ENCODE peak calls at places on chromosomes 16 and 17, in nine cellular contexts. One of them, this sample, is unnamed.

GRCh38 chr16:20308801-20309590 is 18.3 kb downstream of the GP2 start:
- DNase-seq in HepG2: no peak
- DNase-seq in left ventricle myocardium inferior: no peak
- DNase-seq in lung: no peak
- DNase-seq in GM23248: no peak
- DNase-seq in dorsolateral prefrontal cortex: no peak
- DNase-seq in effector memory CD4-positive, alpha-beta T cell: no peak
- DNase-seq in neural progenitor cell: no peak
- DNase-seq in heart right ventricle: no peak
- DNase-seq in this sample: no peak

GRCh38 chr16:72464597-72465368 is 292.8 kb upstream of the PMFBP1 start:
- DNase-seq in lung: no peak
- DNase-seq in dorsolateral prefrontal cortex: no peak
- DNase-seq in heart right ventricle: no peak
- DNase-seq in left ventricle myocardium inferior: no peak
- DNase-seq in neural progenitor cell: no peak
- DNase-seq in GM23248: no peak
- DNase-seq in HepG2: no peak
- DNase-seq in effector memory CD4-positive, alpha-beta T cell: no peak
- DNase-seq in this sample: no peak

GRCh38 chr17:68733241-68734176 is 132.3 kb upstream of the FAM20A start:
- DNase-seq in left ventricle myocardium inferior: no peak
- DNase-seq in GM23248: peak; percentile 60
- DNase-seq in HepG2: peak; percentile 83
- DNase-seq in dorsolateral prefrontal cortex: no peak
- DNase-seq in neural progenitor cell: peak; percentile 35
- DNase-seq in lung: no peak
- DNase-seq in heart right ventricle: no peak
- DNase-seq in effector memory CD4-positive, alpha-beta T cell: no peak
- DNase-seq in this sample: peak; percentile 54

GRCh38 chr16:89175280-89176146 is 4.0 kb downstream of the CDH15 start:
- DNase-seq in lung: no peak
- DNase-seq in neural progenitor cell: no peak
- DNase-seq in GM23248: no peak
- DNase-seq in effector memory CD4-positive, alpha-beta T cell: no peak
- DNase-seq in left ventricle myocardium inferior: no peak
- DNase-seq in HepG2: no peak
- DNase-seq in heart right ventricle: no peak
- DNase-seq in dorsolateral prefrontal cortex: no peak
- DNase-seq in this sample: no peak

GRCh38 chr17:59365383-59365981 is 34.0 kb downstream of the YPEL2 start:
- DNase-seq in heart right ventricle: no peak
- DNase-seq in neural progenitor cell: peak; percentile 94
- DNase-seq in left ventricle myocardium inferior: no peak
- DNase-seq in dorsolateral prefrontal cortex: peak; percentile 54
- DNase-seq in HepG2: peak; percentile 52
- DNase-seq in lung: no peak
- DNase-seq in effector memory CD4-positive, alpha-beta T cell: no peak
- DNase-seq in GM23248: no peak
- DNase-seq in this sample: no peak

GRCh38 chr16:14485131-14485551 is 144.9 kb downstream of the PARN start:
- DNase-seq in left ventricle myocardium inferior: no peak
- DNase-seq in HepG2: peak; percentile 70
- DNase-seq in heart right ventricle: no peak
- DNase-seq in GM23248: peak; percentile 52
- DNase-seq in dorsolateral prefrontal cortex: no peak
- DNase-seq in lung: no peak
- DNase-seq in effector memory CD4-positive, alpha-beta T cell: no peak
- DNase-seq in neural progenitor cell: no peak
- DNase-seq in this sample: no peak

GRCh38 chr16:87603684-87604571 is 1.6 kb downstream of the JPH3 start:
- DNase-seq in left ventricle myocardium inferior: no peak
- DNase-seq in heart right ventricle: no peak
- DNase-seq in GM23248: no peak
- DNase-seq in lung: no peak
- DNase-seq in effector memory CD4-positive, alpha-beta T cell: no peak
- DNase-seq in neural progenitor cell: peak; percentile 72
- DNase-seq in dorsolateral prefrontal cortex: no peak
- DNase-seq in HepG2: no peak
- DNase-seq in this sample: no peak

GRCh38 chr16:12095275-12096161 is 119.0 kb downstream of the SNX29 start:
- DNase-seq in neural progenitor cell: peak; percentile 85
- DNase-seq in HepG2: peak; percentile 61
- DNase-seq in GM23248: peak; percentile 78
- DNase-seq in lung: peak; percentile 64
- DNase-seq in left ventricle myocardium inferior: peak; percentile 70
- DNase-seq in effector memory CD4-positive, alpha-beta T cell: peak; percentile 20
- DNase-seq in dorsolateral prefrontal cortex: peak; percentile 66
- DNase-seq in heart right ventricle: peak; percentile 69
- DNase-seq in this sample: peak; percentile 84

GRCh38 chr17:50594040-50594618 is 33.6 kb downstream of the CACNA1G start:
- DNase-seq in lung: no peak
- DNase-seq in GM23248: no peak
- DNase-seq in left ventricle myocardium inferior: no peak
- DNase-seq in effector memory CD4-positive, alpha-beta T cell: no peak
- DNase-seq in neural progenitor cell: no peak
- DNase-seq in HepG2: no peak
- DNase-seq in heart right ventricle: no peak
- DNase-seq in dorsolateral prefrontal cortex: no peak
- DNase-seq in this sample: no peak

GRCh38 chr16:87685766-87686165 is 80.0 kb downstream of the KLHDC4 start:
- DNase-seq in GM23248: no peak
- DNase-seq in dorsolateral prefrontal cortex: no peak
- DNase-seq in left ventricle myocardium inferior: no peak
- DNase-seq in heart right ventricle: no peak
- DNase-seq in HepG2: no peak
- DNase-seq in lung: no peak
- DNase-seq in neural progenitor cell: no peak
- DNase-seq in effector memory CD4-positive, alpha-beta T cell: no peak
- DNase-seq in this sample: no peak

GRCh38 chr16:80158766-80159165 is 382.0 kb upstream of the DYNLRB2 start:
- DNase-seq in effector memory CD4-positive, alpha-beta T cell: no peak
- DNase-seq in left ventricle myocardium inferior: no peak
- DNase-seq in neural progenitor cell: no peak
- DNase-seq in GM23248: peak; percentile 91
- DNase-seq in heart right ventricle: no peak
- DNase-seq in HepG2: no peak
- DNase-seq in dorsolateral prefrontal cortex: no peak
- DNase-seq in lung: no peak
- DNase-seq in this sample: no peak

GRCh38 chr17:3788200-3788599 is 12.8 kb downstream of the ITGAE start:
- DNase-seq in dorsolateral prefrontal cortex: no peak
- DNase-seq in lung: no peak
- DNase-seq in HepG2: no peak
- DNase-seq in heart right ventricle: no peak
- DNase-seq in effector memory CD4-positive, alpha-beta T cell: no peak
- DNase-seq in left ventricle myocardium inferior: no peak
- DNase-seq in GM23248: no peak
- DNase-seq in neural progenitor cell: no peak
- DNase-seq in this sample: no peak

GRCh38 chr17:48756816-48757215 is 28.3 kb upstream of the HOXB13 start:
- DNase-seq in lung: no peak
- DNase-seq in left ventricle myocardium inferior: no peak
- DNase-seq in dorsolateral prefrontal cortex: no peak
- DNase-seq in HepG2: no peak
- DNase-seq in heart right ventricle: no peak
- DNase-seq in neural progenitor cell: no peak
- DNase-seq in GM23248: no peak
- DNase-seq in effector memory CD4-positive, alpha-beta T cell: no peak
- DNase-seq in this sample: no peak

DNA sequence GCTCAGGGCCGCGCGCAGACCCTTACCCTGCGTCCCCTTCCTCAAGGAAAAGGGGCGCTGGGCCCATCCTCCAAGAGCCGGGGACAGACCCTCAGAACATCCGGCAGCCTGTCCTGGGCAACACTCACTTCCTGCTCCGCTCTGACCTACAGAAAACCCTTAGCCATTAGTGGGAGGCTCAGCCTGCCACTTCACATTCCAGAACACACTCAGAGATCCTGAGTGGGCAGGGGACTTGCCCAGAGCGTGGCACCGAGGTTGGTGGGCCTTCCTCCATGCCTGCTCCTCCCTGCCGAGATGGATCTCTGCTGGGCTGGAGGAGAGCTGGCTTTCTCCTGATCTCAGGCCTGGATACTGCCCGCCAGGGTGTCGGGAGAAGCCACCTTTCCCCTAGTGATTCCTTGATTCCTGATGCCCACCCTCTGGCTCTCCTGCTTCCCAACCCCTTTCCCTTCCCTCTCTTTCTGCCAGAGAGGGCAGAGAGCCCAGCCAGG is 1.5 kb downstream of the SCARF1 start:
- DNase-seq in heart right ventricle: no peak
- DNase-seq in lung: peak; percentile 72
- DNase-seq in dorsolateral prefrontal cortex: no peak
- DNase-seq in neural progenitor cell: no peak
- DNase-seq in HepG2: no peak
- DNase-seq in GM23248: no peak
- DNase-seq in left ventricle myocardium inferior: no peak
- DNase-seq in effector memory CD4-positive, alpha-beta T cell: no peak
- DNase-seq in this sample: no peak
- H3K27ac ChIP-seq in heart right ventricle: peak overlapping the region; percentile 91
- H3K27ac ChIP-seq in lung: peak overlapping the region; percentile 89
- H3K27ac ChIP-seq in dorsolateral prefrontal cortex: peak overlapping the region; percentile 39
- H3K27ac ChIP-seq in neural progenitor cell: no peak overlapping the region
- H3K27ac ChIP-seq in HepG2: no peak overlapping the region
- H3K27ac ChIP-seq in GM23248: no peak overlapping the region
- H3K27ac ChIP-seq in left ventricle myocardium inferior: peak overlapping the region; percentile 100
- H3K27ac ChIP-seq in effector memory CD4-positive, alpha-beta T cell: no peak overlapping the region
- H3K27ac ChIP-seq in this sample: no peak overlapping the region

DNA sequence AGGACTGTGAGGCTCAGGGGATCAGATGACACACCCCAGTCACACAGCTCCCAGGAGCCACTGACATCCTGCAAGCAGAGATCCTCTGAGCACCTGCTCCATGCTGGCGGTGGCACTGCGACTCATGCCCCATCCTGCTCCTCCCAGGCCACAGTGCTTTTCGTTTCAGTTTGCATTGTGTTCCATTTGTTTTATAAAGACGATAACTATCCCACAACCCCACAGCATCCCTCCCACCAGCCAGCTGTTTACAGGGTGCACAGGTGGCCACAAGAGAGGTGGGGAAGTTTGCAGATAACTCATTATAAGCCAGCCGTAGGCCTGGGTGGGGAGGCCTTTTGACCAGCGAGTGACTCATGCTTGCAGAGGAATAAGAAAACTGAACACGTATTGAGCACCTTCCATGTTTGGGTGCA is 28.2 kb downstream of the BCO1 start:
- DNase-seq in GM23248: no peak
- DNase-seq in HepG2: no peak
- DNase-seq in dorsolateral prefrontal cortex: no peak
- DNase-seq in neural progenitor cell: no peak
- DNase-seq in lung: no peak
- DNase-seq in effector memory CD4-positive, alpha-beta T cell: no peak
- DNase-seq in heart right ventricle: no peak
- DNase-seq in left ventricle myocardium inferior: no peak
- DNase-seq in this sample: no peak
- H3K27ac ChIP-seq in GM23248: no peak overlapping the region
- H3K27ac ChIP-seq in HepG2: no peak overlapping the region
- H3K27ac ChIP-seq in dorsolateral prefrontal cortex: no peak overlapping the region
- H3K27ac ChIP-seq in neural progenitor cell: no peak overlapping the region
- H3K27ac ChIP-seq in lung: no peak overlapping the region
- H3K27ac ChIP-seq in effector memory CD4-positive, alpha-beta T cell: no peak overlapping the region
- H3K27ac ChIP-seq in heart right ventricle: no peak overlapping the region
- H3K27ac ChIP-seq in left ventricle myocardium inferior: peak overlapping the region; percentile 65
- H3K27ac ChIP-seq in this sample: no peak overlapping the region

DNA sequence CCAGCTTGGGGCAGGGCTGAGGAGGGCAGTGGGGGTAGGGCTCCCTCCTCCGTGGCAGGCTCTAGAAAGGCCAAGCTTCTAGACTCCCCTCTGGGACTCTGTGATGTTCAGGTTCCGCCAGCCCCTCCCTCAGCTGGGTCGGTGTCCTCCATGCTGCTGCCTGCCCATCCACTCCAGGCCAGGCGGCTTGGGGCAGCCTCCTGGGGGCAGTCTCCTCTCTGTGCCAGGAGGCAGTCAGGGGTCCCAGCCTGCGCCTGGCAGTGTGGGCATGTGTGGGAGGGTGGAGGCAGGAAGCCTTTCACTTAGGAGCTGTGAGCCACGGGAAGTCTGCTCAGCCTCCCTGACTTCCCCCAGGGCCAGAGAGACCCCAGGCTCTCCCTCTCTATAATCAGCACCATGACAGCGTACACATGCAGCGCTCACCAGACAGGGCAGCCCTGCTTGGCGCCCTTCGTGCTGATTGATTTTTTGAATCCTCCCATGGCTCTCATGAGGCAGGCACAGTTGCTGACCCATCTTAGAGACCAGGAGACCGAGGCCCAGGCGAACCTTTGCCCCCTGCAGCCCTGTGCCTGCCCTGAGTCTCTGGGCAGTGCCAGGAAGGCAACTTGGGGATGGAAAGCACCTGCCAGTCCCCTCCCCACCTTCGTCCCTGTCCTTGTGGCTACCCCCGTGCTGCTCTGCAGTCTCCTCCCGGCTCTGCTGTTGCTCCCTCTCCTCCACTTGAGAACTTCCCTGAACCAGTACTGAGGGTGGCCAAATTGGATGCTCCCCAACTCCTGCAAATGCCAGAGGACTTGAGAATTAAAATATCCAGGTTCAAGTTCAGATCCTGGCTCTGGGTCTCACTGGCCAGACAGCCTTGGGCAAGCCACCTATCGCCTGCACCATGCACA is 234.7 kb upstream of the GSE1 start:
- DNase-seq in GM23248: no peak
- DNase-seq in HepG2: no peak
- DNase-seq in lung: no peak
- DNase-seq in effector memory CD4-positive, alpha-beta T cell: no peak
- DNase-seq in dorsolateral prefrontal cortex: no peak
- DNase-seq in neural progenitor cell: no peak
- DNase-seq in heart right ventricle: no peak
- DNase-seq in left ventricle myocardium inferior: no peak
- DNase-seq in this sample: no peak
- H3K27ac ChIP-seq in GM23248: no peak overlapping the region
- H3K27ac ChIP-seq in HepG2: no peak overlapping the region
- H3K27ac ChIP-seq in lung: no peak overlapping the region
- H3K27ac ChIP-seq in effector memory CD4-positive, alpha-beta T cell: no peak overlapping the region
- H3K27ac ChIP-seq in dorsolateral prefrontal cortex: no peak overlapping the region
- H3K27ac ChIP-seq in neural progenitor cell: no peak overlapping the region
- H3K27ac ChIP-seq in heart right ventricle: no peak overlapping the region
- H3K27ac ChIP-seq in left ventricle myocardium inferior: no peak overlapping the region
- H3K27ac ChIP-seq in this sample: no peak overlapping the region

DNA sequence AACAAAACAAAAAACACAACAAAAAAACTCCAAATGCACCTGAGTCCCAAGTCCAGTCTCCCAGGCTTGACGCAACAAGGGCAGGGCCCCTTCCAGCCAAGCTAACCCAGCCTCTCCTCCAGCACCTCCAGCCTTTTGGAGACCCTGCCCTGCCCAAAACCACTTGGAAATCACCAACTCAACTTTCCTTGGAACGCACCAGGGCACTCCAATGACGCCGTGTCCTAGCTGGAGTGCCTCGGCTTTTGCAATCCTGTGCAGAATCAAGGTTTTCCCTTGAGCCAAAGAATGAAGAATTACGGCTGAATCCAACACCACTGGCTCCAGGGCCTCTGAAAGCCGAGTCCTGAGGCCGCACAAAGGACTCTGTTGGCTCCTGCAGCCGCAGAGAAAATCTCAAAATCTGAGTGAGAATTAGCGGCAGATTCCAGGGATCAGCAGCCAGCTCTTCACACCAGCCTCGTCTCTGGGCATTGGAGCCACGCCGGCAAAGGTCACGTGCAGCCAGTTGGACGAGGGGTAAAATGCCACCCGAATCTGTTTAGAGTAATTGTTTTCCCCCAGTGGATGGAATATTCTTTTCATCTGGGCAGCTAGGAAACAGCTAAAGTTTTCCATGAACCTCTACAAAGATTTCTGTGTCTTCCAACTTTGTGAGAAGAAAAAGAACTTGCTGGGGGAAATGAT is 9.7 kb upstream of the BAIAP2 start:
- DNase-seq in dorsolateral prefrontal cortex: no peak
- DNase-seq in GM23248: no peak
- DNase-seq in lung: peak; percentile 75
- DNase-seq in left ventricle myocardium inferior: no peak
- DNase-seq in heart right ventricle: no peak
- DNase-seq in HepG2: no peak
- DNase-seq in effector memory CD4-positive, alpha-beta T cell: no peak
- DNase-seq in neural progenitor cell: no peak
- DNase-seq in this sample: no peak
- H3K27ac ChIP-seq in dorsolateral prefrontal cortex: peak overlapping the region; percentile 82
- H3K27ac ChIP-seq in GM23248: no peak overlapping the region
- H3K27ac ChIP-seq in lung: peak overlapping the region; percentile 21
- H3K27ac ChIP-seq in left ventricle myocardium inferior: no peak overlapping the region
- H3K27ac ChIP-seq in heart right ventricle: no peak overlapping the region
- H3K27ac ChIP-seq in HepG2: no peak overlapping the region
- H3K27ac ChIP-seq in effector memory CD4-positive, alpha-beta T cell: no peak overlapping the region
- H3K27ac ChIP-seq in neural progenitor cell: no peak overlapping the region
- H3K27ac ChIP-seq in this sample: no peak overlapping the region

This sample was measured in ovary.